ENCODE peak calls at places on chromosome 9, in nine cellular contexts. R, L, F, Z, K, N, Y, G and J are unnamed samples.

GRCh38 chr9:76603448-76603895 is 144.5 kb downstream of the GCNT1 start:
- DNase-seq in L (peak), Y (no peak), N (no peak), G (peak), Z (no peak), F (no peak), K (no peak), R (no peak), J (no peak)

GRCh38 chr9:127741831-127742434 is 6.8 kb upstream of the TOR2A start:
- DNase-seq in Y (no peak), K (no peak), F (no peak), Z (peak), L (peak), R (no peak), N (peak), G (peak), J (peak)

GRCh38 chr9:129276486-129277260 is 98.6 kb upstream of the IER5L start:
- DNase-seq in K (no peak), G (no peak), R (no peak), Y (peak), F (no peak), N (no peak), Z (no peak), L (no peak), J (no peak)

GRCh38 chr9:110058304-110058953 is 149.5 kb downstream of the C9orf152 start:
- DNase-seq in N (peak), K (no peak), F (peak), Z (no peak), R (peak), Y (peak), L (peak), G (peak), J (peak)

GRCh38 chr9:35748858-35749514 is at the start of the genes GBA2 and RGP1:
- DNase-seq in Y (peak), G (peak), R (peak), K (peak), F (peak), N (peak), Z (no peak), L (peak), J (peak)

GRCh38 chr9:100428871-100429654 is 2.1 kb downstream of the MSANTD3 start:
- DNase-seq in Z (peak), Y (no peak), K (peak), R (peak), G (peak), L (peak), N (no peak), F (no peak), J (no peak)

GRCh38 chr9:78130004-78130403 is 98.4 kb upstream of the GNAQ start:
- DNase-seq in G (peak), Z (no peak), L (peak), R (no peak), K (no peak), N (no peak), F (no peak), Y (no peak), J (no peak)

GRCh38 chr9:96620832-96621269 is 1.2 kb upstream of the CDC14B start:
- DNase-seq in L (no peak), F (no peak), K (no peak), Y (no peak), R (no peak), Z (no peak), N (no peak), G (no peak), J (peak)

GRCh38 chr9:113155911-113156559 is 5.2 kb downstream of the SLC31A2 start:
- DNase-seq in Y (no peak), G (no peak), Z (no peak), N (no peak), F (no peak), K (no peak), L (no peak), R (no peak), J (no peak)

GRCh38 chr9:79559501-79560181 is 12.1 kb upstream of the TLE4 start:
- DNase-seq in L (no peak), Y (no peak), Z (no peak), R (no peak), N (no peak), G (no peak), F (no peak), K (no peak), J (no peak)